ENCODE peak calls at places on chromosomes 13 and 19, in six cellular contexts. One of them, this sample, is unnamed.
A peak's percentile ranks its signal among the peaks of the same experiment; 100 is the strongest.

GRCh38 chr13:42071667-42072419 is 23.4 kb downstream of the DGKH start:
- DNase-seq in effector CD4-positive, alpha-beta T cell: no peak
- DNase-seq in adipocyte: no peak
- DNase-seq in MM.1S: no peak
- DNase-seq in stimulated activated CD4-positive, alpha-beta T cell treated with anti-CD3 and anti-CD28 coated beads, TNF-alpha, amount 100 ng/mL, for 1 hour: no peak
- DNase-seq in activated CD8-positive, alpha-beta memory T cell treated with anti-CD3 and anti-CD28 coated beads, Interleukin-2, amount 50 U/mL, for 4 hours: no peak
- DNase-seq in this sample: no peak

GRCh38 chr13:57557979-57558529 is 73.5 kb upstream of the PCDH17 start:
- DNase-seq in effector CD4-positive, alpha-beta T cell: no peak
- DNase-seq in adipocyte: no peak
- DNase-seq in MM.1S: peak; percentile 43
- DNase-seq in stimulated activated CD4-positive, alpha-beta T cell treated with anti-CD3 and anti-CD28 coated beads, TNF-alpha, amount 100 ng/mL, for 1 hour: no peak
- DNase-seq in activated CD8-positive, alpha-beta memory T cell treated with anti-CD3 and anti-CD28 coated beads, Interleukin-2, amount 50 U/mL, for 4 hours: no peak
- DNase-seq in this sample: peak; percentile 22

GRCh38 chr13:22168437-22168836 is 497.6 kb downstream of the FGF9 start:
- DNase-seq in effector CD4-positive, alpha-beta T cell: no peak
- DNase-seq in adipocyte: no peak
- DNase-seq in MM.1S: no peak
- DNase-seq in stimulated activated CD4-positive, alpha-beta T cell treated with anti-CD3 and anti-CD28 coated beads, TNF-alpha, amount 100 ng/mL, for 1 hour: no peak
- DNase-seq in activated CD8-positive, alpha-beta memory T cell treated with anti-CD3 and anti-CD28 coated beads, Interleukin-2, amount 50 U/mL, for 4 hours: no peak
- DNase-seq in this sample: no peak

GRCh38 chr19:34943861-34944573 is 17.3 kb downstream of the ZNF30 start:
- DNase-seq in effector CD4-positive, alpha-beta T cell: no peak
- DNase-seq in adipocyte: no peak
- DNase-seq in MM.1S: no peak
- DNase-seq in stimulated activated CD4-positive, alpha-beta T cell treated with anti-CD3 and anti-CD28 coated beads, TNF-alpha, amount 100 ng/mL, for 1 hour: no peak
- DNase-seq in activated CD8-positive, alpha-beta memory T cell treated with anti-CD3 and anti-CD28 coated beads, Interleukin-2, amount 50 U/mL, for 4 hours: no peak
- DNase-seq in this sample: no peak

GRCh38 chr19:46710687-46711086 is 6.2 kb downstream of the PRKD2 start:
- DNase-seq in effector CD4-positive, alpha-beta T cell: no peak
- DNase-seq in adipocyte: no peak
- DNase-seq in MM.1S: no peak
- DNase-seq in stimulated activated CD4-positive, alpha-beta T cell treated with anti-CD3 and anti-CD28 coated beads, TNF-alpha, amount 100 ng/mL, for 1 hour: no peak
- DNase-seq in activated CD8-positive, alpha-beta memory T cell treated with anti-CD3 and anti-CD28 coated beads, Interleukin-2, amount 50 U/mL, for 4 hours: no peak
- DNase-seq in this sample: peak; percentile 45

GRCh38 chr13:103514188-103514587 is 448.0 kb upstream of the SLC10A2 start:
- DNase-seq in effector CD4-positive, alpha-beta T cell: no peak
- DNase-seq in adipocyte: no peak
- DNase-seq in MM.1S: no peak
- DNase-seq in stimulated activated CD4-positive, alpha-beta T cell treated with anti-CD3 and anti-CD28 coated beads, TNF-alpha, amount 100 ng/mL, for 1 hour: no peak
- DNase-seq in activated CD8-positive, alpha-beta memory T cell treated with anti-CD3 and anti-CD28 coated beads, Interleukin-2, amount 50 U/mL, for 4 hours: no peak
- DNase-seq in this sample: no peak

GRCh38 chr19:10079031-10079453 is 7.1 kb upstream of the SHFL start:
- DNase-seq in effector CD4-positive, alpha-beta T cell: no peak
- DNase-seq in adipocyte: no peak
- DNase-seq in MM.1S: no peak
- DNase-seq in stimulated activated CD4-positive, alpha-beta T cell treated with anti-CD3 and anti-CD28 coated beads, TNF-alpha, amount 100 ng/mL, for 1 hour: no peak
- DNase-seq in activated CD8-positive, alpha-beta memory T cell treated with anti-CD3 and anti-CD28 coated beads, Interleukin-2, amount 50 U/mL, for 4 hours: no peak
- DNase-seq in this sample: no peak

GRCh38 chr13:98315466-98315865 is 138.4 kb upstream of the RNF113B start:
- DNase-seq in effector CD4-positive, alpha-beta T cell: no peak
- DNase-seq in adipocyte: no peak
- DNase-seq in MM.1S: no peak
- DNase-seq in stimulated activated CD4-positive, alpha-beta T cell treated with anti-CD3 and anti-CD28 coated beads, TNF-alpha, amount 100 ng/mL, for 1 hour: no peak
- DNase-seq in activated CD8-positive, alpha-beta memory T cell treated with anti-CD3 and anti-CD28 coated beads, Interleukin-2, amount 50 U/mL, for 4 hours: no peak
- DNase-seq in this sample: no peak

GRCh38 chr13:26377038-26377437 is 123.1 kb downstream of the CDK8 start:
- DNase-seq in effector CD4-positive, alpha-beta T cell: no peak
- DNase-seq in adipocyte: peak; percentile 21
- DNase-seq in MM.1S: peak; percentile 42
- DNase-seq in stimulated activated CD4-positive, alpha-beta T cell treated with anti-CD3 and anti-CD28 coated beads, TNF-alpha, amount 100 ng/mL, for 1 hour: no peak
- DNase-seq in activated CD8-positive, alpha-beta memory T cell treated with anti-CD3 and anti-CD28 coated beads, Interleukin-2, amount 50 U/mL, for 4 hours: no peak
- DNase-seq in this sample: peak; percentile 15

GRCh38 chr19:55493052-55493649 is 4.9 kb downstream of the SSC5D start:
- DNase-seq in effector CD4-positive, alpha-beta T cell: no peak
- DNase-seq in adipocyte: no peak
- DNase-seq in MM.1S: no peak
- DNase-seq in stimulated activated CD4-positive, alpha-beta T cell treated with anti-CD3 and anti-CD28 coated beads, TNF-alpha, amount 100 ng/mL, for 1 hour: no peak
- DNase-seq in activated CD8-positive, alpha-beta memory T cell treated with anti-CD3 and anti-CD28 coated beads, Interleukin-2, amount 50 U/mL, for 4 hours: no peak
- DNase-seq in this sample: no peak

GRCh38 chr19:51448011-51448744 is 10.1 kb downstream of the SIGLEC8 start:
- DNase-seq in effector CD4-positive, alpha-beta T cell: no peak
- DNase-seq in adipocyte: no peak
- DNase-seq in MM.1S: no peak
- DNase-seq in stimulated activated CD4-positive, alpha-beta T cell treated with anti-CD3 and anti-CD28 coated beads, TNF-alpha, amount 100 ng/mL, for 1 hour: no peak
- DNase-seq in activated CD8-positive, alpha-beta memory T cell treated with anti-CD3 and anti-CD28 coated beads, Interleukin-2, amount 50 U/mL, for 4 hours: peak; percentile 33
- DNase-seq in this sample: no peak

GRCh38 chr19:511101-511841 is 4.0 kb downstream of the TPGS1 start:
- DNase-seq in effector CD4-positive, alpha-beta T cell: peak; percentile 90
- DNase-seq in adipocyte: peak; percentile 76
- DNase-seq in MM.1S: peak; percentile 94
- DNase-seq in stimulated activated CD4-positive, alpha-beta T cell treated with anti-CD3 and anti-CD28 coated beads, TNF-alpha, amount 100 ng/mL, for 1 hour: peak; percentile 48
- DNase-seq in activated CD8-positive, alpha-beta memory T cell treated with anti-CD3 and anti-CD28 coated beads, Interleukin-2, amount 50 U/mL, for 4 hours: peak; percentile 82
- DNase-seq in this sample: no peak

GRCh38 chr19:16676101-16676798 is 15.3 kb downstream of the TMEM38A start:
- DNase-seq in effector CD4-positive, alpha-beta T cell: no peak
- DNase-seq in adipocyte: no peak
- DNase-seq in MM.1S: no peak
- DNase-seq in stimulated activated CD4-positive, alpha-beta T cell treated with anti-CD3 and anti-CD28 coated beads, TNF-alpha, amount 100 ng/mL, for 1 hour: no peak
- DNase-seq in activated CD8-positive, alpha-beta memory T cell treated with anti-CD3 and anti-CD28 coated beads, Interleukin-2, amount 50 U/mL, for 4 hours: no peak
- DNase-seq in this sample: no peak

GRCh38 chr13:99527346-99527745 is 26.1 kb downstream of the TM9SF2 start:
- DNase-seq in effector CD4-positive, alpha-beta T cell: no peak
- DNase-seq in adipocyte: no peak
- DNase-seq in MM.1S: no peak
- DNase-seq in stimulated activated CD4-positive, alpha-beta T cell treated with anti-CD3 and anti-CD28 coated beads, TNF-alpha, amount 100 ng/mL, for 1 hour: no peak
- DNase-seq in activated CD8-positive, alpha-beta memory T cell treated with anti-CD3 and anti-CD28 coated beads, Interleukin-2, amount 50 U/mL, for 4 hours: no peak
- DNase-seq in this sample: no peak

GRCh38 chr19:38385804-38386257 is 2.0 kb downstream of the GGN start:
- DNase-seq in effector CD4-positive, alpha-beta T cell: no peak
- DNase-seq in adipocyte: no peak
- DNase-seq in MM.1S: no peak
- DNase-seq in stimulated activated CD4-positive, alpha-beta T cell treated with anti-CD3 and anti-CD28 coated beads, TNF-alpha, amount 100 ng/mL, for 1 hour: no peak
- DNase-seq in activated CD8-positive, alpha-beta memory T cell treated with anti-CD3 and anti-CD28 coated beads, Interleukin-2, amount 50 U/mL, for 4 hours: no peak
- DNase-seq in this sample: no peak

GRCh38 chr13:114203536-114203935 is 24.5 kb downstream of the CFAP97D2 start:
- DNase-seq in effector CD4-positive, alpha-beta T cell: no peak
- DNase-seq in adipocyte: no peak
- DNase-seq in MM.1S: no peak
- DNase-seq in stimulated activated CD4-positive, alpha-beta T cell treated with anti-CD3 and anti-CD28 coated beads, TNF-alpha, amount 100 ng/mL, for 1 hour: no peak
- DNase-seq in activated CD8-positive, alpha-beta memory T cell treated with anti-CD3 and anti-CD28 coated beads, Interleukin-2, amount 50 U/mL, for 4 hours: no peak
- DNase-seq in this sample: no peak

GRCh38 chr13:100361504-100361903 is 227.1 kb downstream of the GGACT start:
- DNase-seq in effector CD4-positive, alpha-beta T cell: no peak
- DNase-seq in adipocyte: peak; percentile 33
- DNase-seq in MM.1S: no peak
- DNase-seq in stimulated activated CD4-positive, alpha-beta T cell treated with anti-CD3 and anti-CD28 coated beads, TNF-alpha, amount 100 ng/mL, for 1 hour: no peak
- DNase-seq in activated CD8-positive, alpha-beta memory T cell treated with anti-CD3 and anti-CD28 coated beads, Interleukin-2, amount 50 U/mL, for 4 hours: no peak
- DNase-seq in this sample: no peak

GRCh38 chr19:44718441-44719261 is 19.7 kb downstream of the CEACAM16 start:
- DNase-seq in effector CD4-positive, alpha-beta T cell: no peak
- DNase-seq in adipocyte: peak; percentile 58
- DNase-seq in MM.1S: no peak
- DNase-seq in stimulated activated CD4-positive, alpha-beta T cell treated with anti-CD3 and anti-CD28 coated beads, TNF-alpha, amount 100 ng/mL, for 1 hour: no peak
- DNase-seq in activated CD8-positive, alpha-beta memory T cell treated with anti-CD3 and anti-CD28 coated beads, Interleukin-2, amount 50 U/mL, for 4 hours: no peak
- DNase-seq in this sample: no peak

GRCh38 chr19:9789066-9789465 is 20.5 kb upstream of the ZNF846 start:
- DNase-seq in effector CD4-positive, alpha-beta T cell: no peak
- DNase-seq in adipocyte: no peak
- DNase-seq in MM.1S: no peak
- DNase-seq in stimulated activated CD4-positive, alpha-beta T cell treated with anti-CD3 and anti-CD28 coated beads, TNF-alpha, amount 100 ng/mL, for 1 hour: no peak
- DNase-seq in activated CD8-positive, alpha-beta memory T cell treated with anti-CD3 and anti-CD28 coated beads, Interleukin-2, amount 50 U/mL, for 4 hours: no peak
- DNase-seq in this sample: no peak

GRCh38 chr19:35044317-35045117 is 3.0 kb downstream of the HPN start:
- DNase-seq in effector CD4-positive, alpha-beta T cell: peak; percentile 51
- DNase-seq in adipocyte: peak; percentile 67
- DNase-seq in MM.1S: peak; percentile 36
- DNase-seq in stimulated activated CD4-positive, alpha-beta T cell treated with anti-CD3 and anti-CD28 coated beads, TNF-alpha, amount 100 ng/mL, for 1 hour: peak; percentile 53
- DNase-seq in activated CD8-positive, alpha-beta memory T cell treated with anti-CD3 and anti-CD28 coated beads, Interleukin-2, amount 50 U/mL, for 4 hours: peak; percentile 61
- DNase-seq in this sample: peak; percentile 83

GRCh38 chr19:19342086-19343015 is 21.7 kb downstream of the MAU2 start:
- DNase-seq in effector CD4-positive, alpha-beta T cell: no peak
- DNase-seq in adipocyte: peak; percentile 79
- DNase-seq in MM.1S: peak; percentile 66
- DNase-seq in stimulated activated CD4-positive, alpha-beta T cell treated with anti-CD3 and anti-CD28 coated beads, TNF-alpha, amount 100 ng/mL, for 1 hour: no peak
- DNase-seq in activated CD8-positive, alpha-beta memory T cell treated with anti-CD3 and anti-CD28 coated beads, Interleukin-2, amount 50 U/mL, for 4 hours: no peak
- DNase-seq in this sample: peak; percentile 86

GRCh38 chr19:40229484-40229883 is 3.0 kb upstream of the CCNP start:
- DNase-seq in effector CD4-positive, alpha-beta T cell: no peak
- DNase-seq in adipocyte: peak; percentile 5
- DNase-seq in MM.1S: no peak
- DNase-seq in stimulated activated CD4-positive, alpha-beta T cell treated with anti-CD3 and anti-CD28 coated beads, TNF-alpha, amount 100 ng/mL, for 1 hour: no peak
- DNase-seq in activated CD8-positive, alpha-beta memory T cell treated with anti-CD3 and anti-CD28 coated beads, Interleukin-2, amount 50 U/mL, for 4 hours: no peak
- DNase-seq in this sample: no peak

GRCh38 chr13:69857188-69857821 is 250.3 kb upstream of the ATXN8OS start:
- DNase-seq in effector CD4-positive, alpha-beta T cell: no peak
- DNase-seq in adipocyte: peak; percentile 53
- DNase-seq in MM.1S: peak; percentile 40
- DNase-seq in stimulated activated CD4-positive, alpha-beta T cell treated with anti-CD3 and anti-CD28 coated beads, TNF-alpha, amount 100 ng/mL, for 1 hour: no peak
- DNase-seq in activated CD8-positive, alpha-beta memory T cell treated with anti-CD3 and anti-CD28 coated beads, Interleukin-2, amount 50 U/mL, for 4 hours: no peak
- DNase-seq in this sample: peak; percentile 55

GRCh38 chr19:57688011-57688763 is 6.4 kb downstream of the ZNF551 start:
- DNase-seq in effector CD4-positive, alpha-beta T cell: no peak
- DNase-seq in adipocyte: no peak
- DNase-seq in MM.1S: no peak
- DNase-seq in stimulated activated CD4-positive, alpha-beta T cell treated with anti-CD3 and anti-CD28 coated beads, TNF-alpha, amount 100 ng/mL, for 1 hour: no peak
- DNase-seq in activated CD8-positive, alpha-beta memory T cell treated with anti-CD3 and anti-CD28 coated beads, Interleukin-2, amount 50 U/mL, for 4 hours: no peak
- DNase-seq in this sample: no peak

GRCh38 chr19:55478364-55478763 is 1.9 kb downstream of the ZNF628 start:
- DNase-seq in effector CD4-positive, alpha-beta T cell: no peak
- DNase-seq in adipocyte: no peak
- DNase-seq in MM.1S: no peak
- DNase-seq in stimulated activated CD4-positive, alpha-beta T cell treated with anti-CD3 and anti-CD28 coated beads, TNF-alpha, amount 100 ng/mL, for 1 hour: no peak
- DNase-seq in activated CD8-positive, alpha-beta memory T cell treated with anti-CD3 and anti-CD28 coated beads, Interleukin-2, amount 50 U/mL, for 4 hours: no peak
- DNase-seq in this sample: no peak

GRCh38 chr19:50705422-50706019 is 14.1 kb downstream of the SHANK1 start:
- DNase-seq in effector CD4-positive, alpha-beta T cell: no peak
- DNase-seq in adipocyte: peak; percentile 80
- DNase-seq in MM.1S: peak; percentile 19
- DNase-seq in stimulated activated CD4-positive, alpha-beta T cell treated with anti-CD3 and anti-CD28 coated beads, TNF-alpha, amount 100 ng/mL, for 1 hour: no peak
- DNase-seq in activated CD8-positive, alpha-beta memory T cell treated with anti-CD3 and anti-CD28 coated beads, Interleukin-2, amount 50 U/mL, for 4 hours: peak; percentile 49
- DNase-seq in this sample: peak; percentile 72

GRCh38 chr13:71659427-71659826 is 207.6 kb downstream of the DACH1 start:
- DNase-seq in effector CD4-positive, alpha-beta T cell: no peak
- DNase-seq in adipocyte: no peak
- DNase-seq in MM.1S: no peak
- DNase-seq in stimulated activated CD4-positive, alpha-beta T cell treated with anti-CD3 and anti-CD28 coated beads, TNF-alpha, amount 100 ng/mL, for 1 hour: no peak
- DNase-seq in activated CD8-positive, alpha-beta memory T cell treated with anti-CD3 and anti-CD28 coated beads, Interleukin-2, amount 50 U/mL, for 4 hours: no peak
- DNase-seq in this sample: no peak

GRCh38 chr19:48844472-48844871 is 8.2 kb upstream of the HSD17B14 start:
- DNase-seq in effector CD4-positive, alpha-beta T cell: no peak
- DNase-seq in adipocyte: peak; percentile 41
- DNase-seq in MM.1S: no peak
- DNase-seq in stimulated activated CD4-positive, alpha-beta T cell treated with anti-CD3 and anti-CD28 coated beads, TNF-alpha, amount 100 ng/mL, for 1 hour: no peak
- DNase-seq in activated CD8-positive, alpha-beta memory T cell treated with anti-CD3 and anti-CD28 coated beads, Interleukin-2, amount 50 U/mL, for 4 hours: no peak
- DNase-seq in this sample: peak; percentile 44

GRCh38 chr13:43528992-43529391 is 257.8 kb downstream of the ENOX1 start:
- DNase-seq in effector CD4-positive, alpha-beta T cell: no peak
- DNase-seq in adipocyte: no peak
- DNase-seq in MM.1S: no peak
- DNase-seq in stimulated activated CD4-positive, alpha-beta T cell treated with anti-CD3 and anti-CD28 coated beads, TNF-alpha, amount 100 ng/mL, for 1 hour: no peak
- DNase-seq in activated CD8-positive, alpha-beta memory T cell treated with anti-CD3 and anti-CD28 coated beads, Interleukin-2, amount 50 U/mL, for 4 hours: no peak
- DNase-seq in this sample: no peak

GRCh38 chr13:110816500-110816899 is 98.4 kb downstream of the ANKRD10 start:
- DNase-seq in effector CD4-positive, alpha-beta T cell: no peak
- DNase-seq in adipocyte: no peak
- DNase-seq in MM.1S: no peak
- DNase-seq in stimulated activated CD4-positive, alpha-beta T cell treated with anti-CD3 and anti-CD28 coated beads, TNF-alpha, amount 100 ng/mL, for 1 hour: no peak
- DNase-seq in activated CD8-positive, alpha-beta memory T cell treated with anti-CD3 and anti-CD28 coated beads, Interleukin-2, amount 50 U/mL, for 4 hours: no peak
- DNase-seq in this sample: no peak

GRCh38 chr13:64377606-64378005 is 2852.5 kb downstream of the PCDH9 start:
- DNase-seq in effector CD4-positive, alpha-beta T cell: no peak
- DNase-seq in adipocyte: no peak
- DNase-seq in MM.1S: no peak
- DNase-seq in stimulated activated CD4-positive, alpha-beta T cell treated with anti-CD3 and anti-CD28 coated beads, TNF-alpha, amount 100 ng/mL, for 1 hour: no peak
- DNase-seq in activated CD8-positive, alpha-beta memory T cell treated with anti-CD3 and anti-CD28 coated beads, Interleukin-2, amount 50 U/mL, for 4 hours: no peak
- DNase-seq in this sample: no peak

This sample was measured in HEK293T.